ENCODE peak calls at places on chromosome 3, in five cellular contexts. One of them, this sample, is unnamed.

GRCh38 chr3:12638105-12638504 is 25.8 kb downstream of the RAF1 start:
- DNase-seq in HFF-Myc: no peak
- DNase-seq in HL-60: no peak
- DNase-seq in stimulated activated naive CD8-positive, alpha-beta T cell treated with anti-CD3 and anti-CD28 coated beads, Interleukin-15, amount 100 ng/mL, for 72 hours: no peak
- DNase-seq in SJCRH30: no peak
- DNase-seq in this sample: no peak

GRCh38 chr3:71066356-71066755 is 517.2 kb downstream of the FOXP1 start:
- DNase-seq in HFF-Myc: no peak
- DNase-seq in HL-60: no peak
- DNase-seq in stimulated activated naive CD8-positive, alpha-beta T cell treated with anti-CD3 and anti-CD28 coated beads, Interleukin-15, amount 100 ng/mL, for 72 hours: peak
- DNase-seq in SJCRH30: peak
- DNase-seq in this sample: no peak

GRCh38 chr3:141876891-141877561 is 583 bp downstream of the ATP1B3 start:
- DNase-seq in HFF-Myc: no peak
- DNase-seq in HL-60: no peak
- DNase-seq in stimulated activated naive CD8-positive, alpha-beta T cell treated with anti-CD3 and anti-CD28 coated beads, Interleukin-15, amount 100 ng/mL, for 72 hours: peak
- DNase-seq in SJCRH30: peak
- DNase-seq in this sample: no peak

GRCh38 chr3:67723863-67724262 is 69.5 kb upstream of the SUCLG2 start:
- DNase-seq in HFF-Myc: no peak
- DNase-seq in HL-60: no peak
- DNase-seq in stimulated activated naive CD8-positive, alpha-beta T cell treated with anti-CD3 and anti-CD28 coated beads, Interleukin-15, amount 100 ng/mL, for 72 hours: no peak
- DNase-seq in SJCRH30: no peak
- DNase-seq in this sample: no peak

GRCh38 chr3:159616234-159616825 is 372.3 kb upstream of the IL12A start:
- DNase-seq in HFF-Myc: no peak
- DNase-seq in HL-60: no peak
- DNase-seq in stimulated activated naive CD8-positive, alpha-beta T cell treated with anti-CD3 and anti-CD28 coated beads, Interleukin-15, amount 100 ng/mL, for 72 hours: no peak
- DNase-seq in SJCRH30: peak
- DNase-seq in this sample: no peak

GRCh38 chr3:60809857-60810256 is 441.4 kb downstream of the FHIT start:
- DNase-seq in HFF-Myc: peak
- DNase-seq in HL-60: peak
- DNase-seq in stimulated activated naive CD8-positive, alpha-beta T cell treated with anti-CD3 and anti-CD28 coated beads, Interleukin-15, amount 100 ng/mL, for 72 hours: no peak
- DNase-seq in SJCRH30: peak
- DNase-seq in this sample: no peak

GRCh38 chr3:184791134-184791533 is 20.8 kb upstream of the VPS8 start:
- DNase-seq in HFF-Myc: no peak
- DNase-seq in HL-60: no peak
- DNase-seq in stimulated activated naive CD8-positive, alpha-beta T cell treated with anti-CD3 and anti-CD28 coated beads, Interleukin-15, amount 100 ng/mL, for 72 hours: no peak
- DNase-seq in SJCRH30: no peak
- DNase-seq in this sample: no peak

GRCh38 chr3:183006396-183007002 is 26.2 kb upstream of the DCUN1D1 start:
- DNase-seq in HFF-Myc: no peak
- DNase-seq in HL-60: no peak
- DNase-seq in stimulated activated naive CD8-positive, alpha-beta T cell treated with anti-CD3 and anti-CD28 coated beads, Interleukin-15, amount 100 ng/mL, for 72 hours: no peak
- DNase-seq in SJCRH30: no peak
- DNase-seq in this sample: no peak

GRCh38 chr3:129014148-129014547 is 13.0 kb downstream of the EFCC1 start:
- DNase-seq in HFF-Myc: no peak
- DNase-seq in HL-60: no peak
- DNase-seq in stimulated activated naive CD8-positive, alpha-beta T cell treated with anti-CD3 and anti-CD28 coated beads, Interleukin-15, amount 100 ng/mL, for 72 hours: no peak
- DNase-seq in SJCRH30: no peak
- DNase-seq in this sample: no peak

GRCh38 chr3:178320481-178321352 is 215.5 kb upstream of the KCNMB2 start:
- DNase-seq in HFF-Myc: no peak
- DNase-seq in HL-60: no peak
- DNase-seq in stimulated activated naive CD8-positive, alpha-beta T cell treated with anti-CD3 and anti-CD28 coated beads, Interleukin-15, amount 100 ng/mL, for 72 hours: no peak
- DNase-seq in SJCRH30: peak
- DNase-seq in this sample: no peak

GRCh38 chr3:142844339-142844977 is 44.4 kb downstream of the PCOLCE2 start:
- DNase-seq in HFF-Myc: no peak
- DNase-seq in HL-60: no peak
- DNase-seq in stimulated activated naive CD8-positive, alpha-beta T cell treated with anti-CD3 and anti-CD28 coated beads, Interleukin-15, amount 100 ng/mL, for 72 hours: no peak
- DNase-seq in SJCRH30: peak
- DNase-seq in this sample: no peak

GRCh38 chr3:106239195-106239697 is 370.4 kb upstream of the CBLB start:
- DNase-seq in HFF-Myc: no peak
- DNase-seq in HL-60: no peak
- DNase-seq in stimulated activated naive CD8-positive, alpha-beta T cell treated with anti-CD3 and anti-CD28 coated beads, Interleukin-15, amount 100 ng/mL, for 72 hours: no peak
- DNase-seq in SJCRH30: no peak
- DNase-seq in this sample: no peak

GRCh38 chr3:100538339-100538706 is 45.9 kb downstream of the TMEM45A start:
- DNase-seq in HFF-Myc: no peak
- DNase-seq in HL-60: no peak
- DNase-seq in stimulated activated naive CD8-positive, alpha-beta T cell treated with anti-CD3 and anti-CD28 coated beads, Interleukin-15, amount 100 ng/mL, for 72 hours: no peak
- DNase-seq in SJCRH30: no peak
- DNase-seq in this sample: no peak

GRCh38 chr3:194270627-194271458 is 80.3 kb downstream of the CPN2 start:
- DNase-seq in HFF-Myc: no peak
- DNase-seq in HL-60: no peak
- DNase-seq in stimulated activated naive CD8-positive, alpha-beta T cell treated with anti-CD3 and anti-CD28 coated beads, Interleukin-15, amount 100 ng/mL, for 72 hours: no peak
- DNase-seq in SJCRH30: no peak
- DNase-seq in this sample: no peak

GRCh38 chr3:138678874-138679392 is 70.4 kb downstream of the FAIM start:
- DNase-seq in HFF-Myc: no peak
- DNase-seq in HL-60: no peak
- DNase-seq in stimulated activated naive CD8-positive, alpha-beta T cell treated with anti-CD3 and anti-CD28 coated beads, Interleukin-15, amount 100 ng/mL, for 72 hours: no peak
- DNase-seq in SJCRH30: no peak
- DNase-seq in this sample: no peak

GRCh38 chr3:168865022-168865551 is 769.4 kb upstream of the GOLIM4 start:
- DNase-seq in HFF-Myc: peak
- DNase-seq in HL-60: no peak
- DNase-seq in stimulated activated naive CD8-positive, alpha-beta T cell treated with anti-CD3 and anti-CD28 coated beads, Interleukin-15, amount 100 ng/mL, for 72 hours: no peak
- DNase-seq in SJCRH30: peak
- DNase-seq in this sample: no peak

GRCh38 chr3:120300971-120301370 is 15.9 kb upstream of the GPR156 start:
- DNase-seq in HFF-Myc: no peak
- DNase-seq in HL-60: no peak
- DNase-seq in stimulated activated naive CD8-positive, alpha-beta T cell treated with anti-CD3 and anti-CD28 coated beads, Interleukin-15, amount 100 ng/mL, for 72 hours: no peak
- DNase-seq in SJCRH30: no peak
- DNase-seq in this sample: no peak

GRCh38 chr3:187025254-187025655 is 94.9 kb downstream of the ST6GAL1 start:
- DNase-seq in HFF-Myc: no peak
- DNase-seq in HL-60: no peak
- DNase-seq in stimulated activated naive CD8-positive, alpha-beta T cell treated with anti-CD3 and anti-CD28 coated beads, Interleukin-15, amount 100 ng/mL, for 72 hours: peak
- DNase-seq in SJCRH30: no peak
- DNase-seq in this sample: no peak

GRCh38 chr3:12229896-12230295 is 59.0 kb upstream of the PPARG start:
- DNase-seq in HFF-Myc: no peak
- DNase-seq in HL-60: no peak
- DNase-seq in stimulated activated naive CD8-positive, alpha-beta T cell treated with anti-CD3 and anti-CD28 coated beads, Interleukin-15, amount 100 ng/mL, for 72 hours: no peak
- DNase-seq in SJCRH30: no peak
- DNase-seq in this sample: no peak

GRCh38 chr3:56800373-56801150 is 1.2 kb downstream of the ARHGEF3 start:
- DNase-seq in HFF-Myc: no peak
- DNase-seq in HL-60: no peak
- DNase-seq in stimulated activated naive CD8-positive, alpha-beta T cell treated with anti-CD3 and anti-CD28 coated beads, Interleukin-15, amount 100 ng/mL, for 72 hours: peak
- DNase-seq in SJCRH30: no peak
- DNase-seq in this sample: no peak

GRCh38 chr3:52317601-52318000 is 1.5 kb downstream of the DNAH1 start:
- DNase-seq in HFF-Myc: no peak
- DNase-seq in HL-60: no peak
- DNase-seq in stimulated activated naive CD8-positive, alpha-beta T cell treated with anti-CD3 and anti-CD28 coated beads, Interleukin-15, amount 100 ng/mL, for 72 hours: peak
- DNase-seq in SJCRH30: no peak
- DNase-seq in this sample: no peak

GRCh38 chr3:55690161-55690560 is 203.1 kb upstream of the WNT5A start:
- DNase-seq in HFF-Myc: no peak
- DNase-seq in HL-60: no peak
- DNase-seq in stimulated activated naive CD8-positive, alpha-beta T cell treated with anti-CD3 and anti-CD28 coated beads, Interleukin-15, amount 100 ng/mL, for 72 hours: no peak
- DNase-seq in SJCRH30: no peak
- DNase-seq in this sample: no peak

GRCh38 chr3:72245183-72245811 is 460.3 kb upstream of the PROK2 start:
- DNase-seq in HFF-Myc: no peak
- DNase-seq in HL-60: no peak
- DNase-seq in stimulated activated naive CD8-positive, alpha-beta T cell treated with anti-CD3 and anti-CD28 coated beads, Interleukin-15, amount 100 ng/mL, for 72 hours: no peak
- DNase-seq in SJCRH30: no peak
- DNase-seq in this sample: no peak

GRCh38 chr3:44772099-44772442 is 10.5 kb downstream of the KIF15 start:
- DNase-seq in HFF-Myc: no peak
- DNase-seq in HL-60: peak
- DNase-seq in stimulated activated naive CD8-positive, alpha-beta T cell treated with anti-CD3 and anti-CD28 coated beads, Interleukin-15, amount 100 ng/mL, for 72 hours: no peak
- DNase-seq in SJCRH30: no peak
- DNase-seq in this sample: no peak

GRCh38 chr3:129934234-129935123 is 40.0 kb upstream of the TRH start:
- DNase-seq in HFF-Myc: no peak
- DNase-seq in HL-60: no peak
- DNase-seq in stimulated activated naive CD8-positive, alpha-beta T cell treated with anti-CD3 and anti-CD28 coated beads, Interleukin-15, amount 100 ng/mL, for 72 hours: peak
- DNase-seq in SJCRH30: peak
- DNase-seq in this sample: peak

GRCh38 chr3:158918008-158918407 is 116.2 kb downstream of the MFSD1 start:
- DNase-seq in HFF-Myc: peak
- DNase-seq in HL-60: peak
- DNase-seq in stimulated activated naive CD8-positive, alpha-beta T cell treated with anti-CD3 and anti-CD28 coated beads, Interleukin-15, amount 100 ng/mL, for 72 hours: peak
- DNase-seq in SJCRH30: peak
- DNase-seq in this sample: no peak

GRCh38 chr3:147652682-147653081 is 243.5 kb downstream of the ZIC1 start:
- DNase-seq in HFF-Myc: no peak
- DNase-seq in HL-60: no peak
- DNase-seq in stimulated activated naive CD8-positive, alpha-beta T cell treated with anti-CD3 and anti-CD28 coated beads, Interleukin-15, amount 100 ng/mL, for 72 hours: no peak
- DNase-seq in SJCRH30: no peak
- DNase-seq in this sample: no peak

GRCh38 chr3:23961064-23961463 is 16.0 kb downstream of the NR1D2 start:
- DNase-seq in HFF-Myc: no peak
- DNase-seq in HL-60: no peak
- DNase-seq in stimulated activated naive CD8-positive, alpha-beta T cell treated with anti-CD3 and anti-CD28 coated beads, Interleukin-15, amount 100 ng/mL, for 72 hours: no peak
- DNase-seq in SJCRH30: peak
- DNase-seq in this sample: no peak

GRCh38 chr3:129015388-129016105 is 14.4 kb downstream of the EFCC1 start:
- DNase-seq in HFF-Myc: no peak
- DNase-seq in HL-60: no peak
- DNase-seq in stimulated activated naive CD8-positive, alpha-beta T cell treated with anti-CD3 and anti-CD28 coated beads, Interleukin-15, amount 100 ng/mL, for 72 hours: peak
- DNase-seq in SJCRH30: no peak
- DNase-seq in this sample: no peak

GRCh38 chr3:124599779-124600693 is 130.2 kb upstream of the UMPS start:
- DNase-seq in HFF-Myc: no peak
- DNase-seq in HL-60: no peak
- DNase-seq in stimulated activated naive CD8-positive, alpha-beta T cell treated with anti-CD3 and anti-CD28 coated beads, Interleukin-15, amount 100 ng/mL, for 72 hours: no peak
- DNase-seq in SJCRH30: peak
- DNase-seq in this sample: no peak

GRCh38 chr3:141049681-141050080 is 1.5 kb upstream of the SPSB4 start:
- DNase-seq in HFF-Myc: no peak
- DNase-seq in HL-60: no peak
- DNase-seq in stimulated activated naive CD8-positive, alpha-beta T cell treated with anti-CD3 and anti-CD28 coated beads, Interleukin-15, amount 100 ng/mL, for 72 hours: peak
- DNase-seq in SJCRH30: peak
- DNase-seq in this sample: no peak

GRCh38 chr3:84965141-84965540 is 6.4 kb downstream of the CADM2 start:
- DNase-seq in HFF-Myc: no peak
- DNase-seq in HL-60: no peak
- DNase-seq in stimulated activated naive CD8-positive, alpha-beta T cell treated with anti-CD3 and anti-CD28 coated beads, Interleukin-15, amount 100 ng/mL, for 72 hours: no peak
- DNase-seq in SJCRH30: peak
- DNase-seq in this sample: peak

GRCh38 chr3:38112378-38112761 is 24.6 kb downstream of the ACAA1 start:
- DNase-seq in HFF-Myc: no peak
- DNase-seq in HL-60: no peak
- DNase-seq in stimulated activated naive CD8-positive, alpha-beta T cell treated with anti-CD3 and anti-CD28 coated beads, Interleukin-15, amount 100 ng/mL, for 72 hours: no peak
- DNase-seq in SJCRH30: no peak
- DNase-seq in this sample: no peak

GRCh38 chr3:122697952-122698625 is 17.4 kb downstream of the PARP14 start:
- DNase-seq in HFF-Myc: no peak
- DNase-seq in HL-60: no peak
- DNase-seq in stimulated activated naive CD8-positive, alpha-beta T cell treated with anti-CD3 and anti-CD28 coated beads, Interleukin-15, amount 100 ng/mL, for 72 hours: no peak
- DNase-seq in SJCRH30: no peak
- DNase-seq in this sample: no peak

GRCh38 chr3:149605902-149606301 is 51.9 kb downstream of the WWTR1 start:
- DNase-seq in HFF-Myc: no peak
- DNase-seq in HL-60: no peak
- DNase-seq in stimulated activated naive CD8-positive, alpha-beta T cell treated with anti-CD3 and anti-CD28 coated beads, Interleukin-15, amount 100 ng/mL, for 72 hours: no peak
- DNase-seq in SJCRH30: no peak
- DNase-seq in this sample: no peak

GRCh38 chr3:31275038-31275562 is 257.6 kb upstream of the STT3B start:
- DNase-seq in HFF-Myc: no peak
- DNase-seq in HL-60: no peak
- DNase-seq in stimulated activated naive CD8-positive, alpha-beta T cell treated with anti-CD3 and anti-CD28 coated beads, Interleukin-15, amount 100 ng/mL, for 72 hours: no peak
- DNase-seq in SJCRH30: no peak
- DNase-seq in this sample: no peak